ENCODE peak calls at places on chromosomes 1 and 21, in seven cellular contexts. One of them, this sample, is unnamed.
A peak's percentile ranks its signal among the peaks of the same experiment; 100 is the strongest.

GRCh38 chr1:198577444-198577843 is 37.0 kb upstream of the ATP6V1G3 start:
- DNase-seq in body of pancreas: no peak
- DNase-seq in GM12892: no peak
- DNase-seq in adrenal gland: no peak
- DNase-seq in IMR-90: peak; percentile 87
- DNase-seq in NB4: no peak
- DNase-seq in right lobe of liver: no peak
- DNase-seq in this sample: no peak

GRCh38 chr1:21212126-21212525 is 35.4 kb upstream of the EIF4G3 start:
- DNase-seq in IMR-90: peak; percentile 38
- DNase-seq in right lobe of liver: no peak
- DNase-seq in adrenal gland: no peak
- DNase-seq in GM12892: no peak
- DNase-seq in NB4: no peak
- DNase-seq in body of pancreas: no peak
- DNase-seq in this sample: no peak

GRCh38 chr21:21147374-21147745 is 149.2 kb downstream of the NCAM2 start:
- DNase-seq in adrenal gland: no peak
- DNase-seq in right lobe of liver: no peak
- DNase-seq in GM12892: no peak
- DNase-seq in body of pancreas: no peak
- DNase-seq in NB4: no peak
- DNase-seq in IMR-90: no peak
- DNase-seq in this sample: no peak

GRCh38 chr1:200741808-200742207 is 3.1 kb downstream of the CAMSAP2 start:
- DNase-seq in NB4: no peak
- DNase-seq in adrenal gland: no peak
- DNase-seq in right lobe of liver: no peak
- DNase-seq in body of pancreas: no peak
- DNase-seq in GM12892: no peak
- DNase-seq in IMR-90: no peak
- DNase-seq in this sample: no peak

GRCh38 chr1:14240265-14240664 is 358.2 kb upstream of the KAZN start:
- DNase-seq in right lobe of liver: no peak
- DNase-seq in NB4: peak; percentile 2
- DNase-seq in GM12892: no peak
- DNase-seq in body of pancreas: no peak
- DNase-seq in IMR-90: no peak
- DNase-seq in adrenal gland: no peak
- DNase-seq in this sample: no peak

GRCh38 chr21:30227633-30228404 is 11.9 kb upstream of the CLDN8 start:
- DNase-seq in NB4: peak; percentile 65
- DNase-seq in IMR-90: peak; percentile 5
- DNase-seq in body of pancreas: peak; percentile 26
- DNase-seq in GM12892: no peak
- DNase-seq in right lobe of liver: no peak
- DNase-seq in adrenal gland: peak; percentile 79
- DNase-seq in this sample: peak; percentile 87

GRCh38 chr1:19405195-19405760 is 80.1 kb downstream of the CAPZB start:
- DNase-seq in right lobe of liver: no peak
- DNase-seq in GM12892: no peak
- DNase-seq in body of pancreas: no peak
- DNase-seq in adrenal gland: no peak
- DNase-seq in NB4: no peak
- DNase-seq in IMR-90: no peak
- DNase-seq in this sample: no peak

GRCh38 chr1:60564196-60564595 is 490.6 kb upstream of the C1orf87 start:
- DNase-seq in right lobe of liver: no peak
- DNase-seq in adrenal gland: no peak
- DNase-seq in IMR-90: no peak
- DNase-seq in NB4: no peak
- DNase-seq in body of pancreas: no peak
- DNase-seq in GM12892: no peak
- DNase-seq in this sample: no peak

GRCh38 chr1:25707280-25708016 is 90.9 kb downstream of the MAN1C1 start:
- DNase-seq in adrenal gland: no peak
- DNase-seq in IMR-90: peak; percentile 40
- DNase-seq in NB4: peak; percentile 38
- DNase-seq in right lobe of liver: no peak
- DNase-seq in body of pancreas: no peak
- DNase-seq in GM12892: no peak
- DNase-seq in this sample: no peak

GRCh38 chr1:151547119-151547899 is 7.2 kb downstream of the TUFT1 start:
- DNase-seq in right lobe of liver: peak; percentile 88
- DNase-seq in NB4: no peak
- DNase-seq in IMR-90: peak; percentile 93
- DNase-seq in GM12892: no peak
- DNase-seq in adrenal gland: peak; percentile 91
- DNase-seq in body of pancreas: peak; percentile 82
- DNase-seq in this sample: no peak

GRCh38 chr21:45405819-45406762 is 1.1 kb downstream of the COL18A1 start:
- DNase-seq in adrenal gland: peak; percentile 65
- DNase-seq in NB4: no peak
- DNase-seq in GM12892: no peak
- DNase-seq in right lobe of liver: peak; percentile 56
- DNase-seq in IMR-90: peak; percentile 44
- DNase-seq in body of pancreas: peak; percentile 41
- DNase-seq in this sample: peak; percentile 75

GRCh38 chr1:18945401-18945849 is 11.1 kb downstream of the IFFO2 start:
- DNase-seq in IMR-90: peak; percentile 62
- DNase-seq in adrenal gland: peak; percentile 74
- DNase-seq in NB4: no peak
- DNase-seq in body of pancreas: no peak
- DNase-seq in GM12892: no peak
- DNase-seq in right lobe of liver: peak; percentile 54
- DNase-seq in this sample: no peak

GRCh38 chr21:17709266-17709611 is 96.5 kb upstream of the BTG3 start:
- DNase-seq in adrenal gland: no peak
- DNase-seq in GM12892: no peak
- DNase-seq in right lobe of liver: no peak
- DNase-seq in IMR-90: no peak
- DNase-seq in body of pancreas: no peak
- DNase-seq in NB4: no peak
- DNase-seq in this sample: no peak

GRCh38 chr1:16386454-16387113 is 19.5 kb downstream of the SZRD1 start:
- DNase-seq in NB4: no peak
- DNase-seq in body of pancreas: peak; percentile 33
- DNase-seq in adrenal gland: peak; percentile 83
- DNase-seq in right lobe of liver: no peak
- DNase-seq in GM12892: no peak
- DNase-seq in IMR-90: peak; percentile 76
- DNase-seq in this sample: peak; percentile 41

GRCh38 chr1:183911285-183911684 is 106.4 kb downstream of the RGL1 start:
- DNase-seq in adrenal gland: peak; percentile 38
- DNase-seq in GM12892: peak; percentile 43
- DNase-seq in NB4: peak; percentile 64
- DNase-seq in IMR-90: no peak
- DNase-seq in right lobe of liver: no peak
- DNase-seq in body of pancreas: no peak
- DNase-seq in this sample: no peak

GRCh38 chr1:203288351-203288894 is 16.9 kb upstream of the BTG2 start:
- DNase-seq in body of pancreas: peak; percentile 77
- DNase-seq in IMR-90: no peak
- DNase-seq in NB4: no peak
- DNase-seq in adrenal gland: no peak
- DNase-seq in GM12892: no peak
- DNase-seq in right lobe of liver: peak; percentile 46
- DNase-seq in this sample: no peak

GRCh38 chr1:153945795-153946621 is 510 bp downstream of the DENND4B start:
- DNase-seq in right lobe of liver: peak; percentile 96
- DNase-seq in adrenal gland: peak; percentile 91
- DNase-seq in body of pancreas: peak; percentile 73
- DNase-seq in GM12892: peak; percentile 95
- DNase-seq in IMR-90: peak; percentile 56
- DNase-seq in NB4: peak; percentile 97
- DNase-seq in this sample: peak; percentile 74

GRCh38 chr1:197180252-197180878 is 33.9 kb upstream of the ASPM start:
- DNase-seq in NB4: peak; percentile 49
- DNase-seq in right lobe of liver: no peak
- DNase-seq in body of pancreas: no peak
- DNase-seq in GM12892: no peak
- DNase-seq in adrenal gland: no peak
- DNase-seq in IMR-90: peak; percentile 92
- DNase-seq in this sample: peak; percentile 54

GRCh38 chr1:204254031-204254661 is 40.4 kb upstream of the GOLT1A start:
- DNase-seq in right lobe of liver: peak; percentile 93
- DNase-seq in adrenal gland: peak; percentile 57
- DNase-seq in body of pancreas: peak; percentile 44
- DNase-seq in GM12892: no peak
- DNase-seq in IMR-90: peak; percentile 73
- DNase-seq in NB4: peak; percentile 48
- DNase-seq in this sample: no peak

GRCh38 chr1:61130338-61131000 is 48.1 kb downstream of the NFIA start:
- DNase-seq in right lobe of liver: no peak
- DNase-seq in body of pancreas: no peak
- DNase-seq in IMR-90: no peak
- DNase-seq in GM12892: no peak
- DNase-seq in adrenal gland: no peak
- DNase-seq in NB4: no peak
- DNase-seq in this sample: no peak

GRCh38 chr1:10431065-10431730 is 965 bp downstream of the CENPS start:
- DNase-seq in adrenal gland: no peak
- DNase-seq in IMR-90: no peak
- DNase-seq in right lobe of liver: peak; percentile 38
- DNase-seq in NB4: peak; percentile 60
- DNase-seq in GM12892: no peak
- DNase-seq in body of pancreas: no peak
- DNase-seq in this sample: peak; percentile 68

GRCh38 chr1:4172659-4173599 is 272.9 kb upstream of the C1orf174 start:
- DNase-seq in IMR-90: no peak
- DNase-seq in right lobe of liver: no peak
- DNase-seq in body of pancreas: no peak
- DNase-seq in GM12892: no peak
- DNase-seq in adrenal gland: no peak
- DNase-seq in NB4: peak; percentile 54
- DNase-seq in this sample: no peak

GRCh38 chr1:203624341-203624712 is 2.3 kb upstream of the ATP2B4 start:
- DNase-seq in adrenal gland: no peak
- DNase-seq in body of pancreas: no peak
- DNase-seq in GM12892: no peak
- DNase-seq in NB4: peak; percentile 39
- DNase-seq in IMR-90: no peak
- DNase-seq in right lobe of liver: no peak
- DNase-seq in this sample: peak; percentile 31

GRCh38 chr1:23908453-23909341 is 4.5 kb downstream of the CNR2 start:
- DNase-seq in right lobe of liver: no peak
- DNase-seq in GM12892: no peak
- DNase-seq in NB4: peak; percentile 97
- DNase-seq in body of pancreas: no peak
- DNase-seq in adrenal gland: no peak
- DNase-seq in IMR-90: no peak
- DNase-seq in this sample: no peak
- TF ChIP-seq POLR2A in right lobe of liver: no peak
- TF ChIP-seq POLR2A in GM12892: peak; percentile 49
- TF ChIP-seq POLR2A in NB4: no peak
- TF ChIP-seq POLR2A in body of pancreas: no peak
- TF ChIP-seq POLR2A in adrenal gland: no peak
- TF ChIP-seq POLR2A in IMR-90: no peak
- TF ChIP-seq POLR2A in this sample: no peak

DNA sequence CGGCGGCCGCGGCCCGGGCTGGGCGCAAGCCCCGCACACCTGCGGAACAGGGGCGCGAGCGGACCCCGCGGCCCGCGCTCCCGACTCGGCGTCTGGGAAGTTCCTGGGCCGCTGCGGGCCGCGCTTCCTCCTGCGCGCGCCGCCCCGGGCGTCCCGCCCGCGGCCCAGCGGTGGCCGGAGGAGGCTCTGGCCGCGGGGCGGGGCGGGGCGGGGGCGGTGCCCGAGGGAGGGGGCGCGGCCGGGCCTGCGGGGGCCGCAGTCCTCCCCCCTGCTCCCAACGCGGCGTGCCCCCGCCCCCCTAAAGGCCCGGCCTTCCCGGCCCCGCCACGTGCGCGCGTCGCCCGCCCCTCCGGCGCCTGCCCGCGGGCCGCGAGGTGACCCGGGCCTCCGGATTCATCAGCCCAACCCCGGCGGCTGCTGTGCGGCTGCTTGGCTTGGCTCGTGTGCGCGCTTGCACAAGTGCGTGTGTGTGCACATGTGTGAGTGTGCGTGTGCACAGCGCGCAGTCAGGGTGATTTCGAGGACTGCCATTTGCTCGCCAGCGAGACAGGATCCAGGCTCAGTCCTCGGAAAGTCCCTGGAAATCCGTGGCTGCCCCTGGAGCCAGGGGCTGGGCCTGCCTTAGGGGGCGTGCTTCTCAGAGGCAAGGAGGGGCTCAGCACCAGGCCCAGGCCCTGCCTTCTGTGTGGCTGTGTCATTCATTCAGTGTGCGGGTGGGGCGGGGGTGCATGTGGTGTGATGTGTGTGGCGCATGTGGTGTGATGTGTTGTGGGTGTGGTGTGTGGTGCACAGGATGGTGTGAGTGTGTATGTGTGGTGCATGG is at the start of gene C2CD2:
- DNase-seq in body of pancreas: peak; percentile 65
- DNase-seq in IMR-90: peak; percentile 73
- DNase-seq in NB4: peak; percentile 77
- DNase-seq in right lobe of liver: peak; percentile 74
- DNase-seq in GM12892: peak; percentile 86
- DNase-seq in adrenal gland: peak; percentile 84
- DNase-seq in this sample: peak; percentile 78
- TF ChIP-seq POLR2A in body of pancreas: no peak
- TF ChIP-seq POLR2A in IMR-90: peak; percentile 83
- TF ChIP-seq POLR2A in NB4: no peak
- TF ChIP-seq POLR2A in right lobe of liver: peak; percentile 70
- TF ChIP-seq POLR2A in GM12892: peak; percentile 55
- TF ChIP-seq POLR2A in adrenal gland: peak; percentile 87
- TF ChIP-seq POLR2A in this sample: no peak

GRCh38 chr1:9234223-9235122 is at the start of gene H6PD:
- DNase-seq in right lobe of liver: peak; percentile 94
- DNase-seq in IMR-90: peak; percentile 75
- DNase-seq in body of pancreas: peak; percentile 86
- DNase-seq in GM12892: peak; percentile 96
- DNase-seq in NB4: peak; percentile 89
- DNase-seq in adrenal gland: peak; percentile 93
- DNase-seq in this sample: peak; percentile 92
- TF ChIP-seq POLR2A in right lobe of liver: peak; percentile 88
- TF ChIP-seq POLR2A in IMR-90: peak; percentile 94
- TF ChIP-seq POLR2A in body of pancreas: peak; percentile 65
- TF ChIP-seq POLR2A in GM12892: peak; percentile 87
- TF ChIP-seq POLR2A in NB4: peak; percentile 73
- TF ChIP-seq POLR2A in adrenal gland: peak; percentile 93
- TF ChIP-seq POLR2A in this sample: peak; percentile 58

GRCh38 chr1:160096491-160097116 is 1.8 kb downstream of the IGSF8 start:
- DNase-seq in GM12892: no peak
- DNase-seq in right lobe of liver: peak; percentile 76
- DNase-seq in IMR-90: peak; percentile 52
- DNase-seq in NB4: peak; percentile 62
- DNase-seq in adrenal gland: peak; percentile 60
- DNase-seq in body of pancreas: no peak
- DNase-seq in this sample: no peak

GRCh38 chr1:160097196-160097910 is 1.1 kb downstream of the IGSF8 start:
- DNase-seq in right lobe of liver: no peak
- DNase-seq in body of pancreas: no peak
- DNase-seq in IMR-90: no peak
- DNase-seq in GM12892: no peak
- DNase-seq in NB4: peak; percentile 24
- DNase-seq in adrenal gland: no peak
- DNase-seq in this sample: no peak

GRCh38 chr1:160099716-160100375 is 1.4 kb upstream of the IGSF8 start:
- DNase-seq in IMR-90: no peak
- DNase-seq in body of pancreas: no peak
- DNase-seq in right lobe of liver: no peak
- DNase-seq in NB4: no peak
- DNase-seq in GM12892: no peak
- DNase-seq in adrenal gland: no peak
- DNase-seq in this sample: no peak

GRCh38 chr1:160098852-160099647 is 631 bp upstream of the IGSF8 start:
- DNase-seq in IMR-90: peak; percentile 87
- DNase-seq in adrenal gland: peak; percentile 98
- DNase-seq in body of pancreas: peak; percentile 98
- DNase-seq in right lobe of liver: peak; percentile 99
- DNase-seq in NB4: peak; percentile 94
- DNase-seq in GM12892: peak; percentile 96
- DNase-seq in this sample: peak; percentile 91

GRCh38 chr1:160097911-160098851 is at the start of gene IGSF8:
- DNase-seq in GM12892: peak; percentile 90
- DNase-seq in IMR-90: peak; percentile 69
- DNase-seq in body of pancreas: peak; percentile 95
- DNase-seq in adrenal gland: peak; percentile 92
- DNase-seq in right lobe of liver: peak; percentile 95
- DNase-seq in NB4: peak; percentile 87
- DNase-seq in this sample: peak; percentile 84
- TF ChIP-seq POLR2A in GM12892: no peak
- TF ChIP-seq POLR2A in IMR-90: no peak
- TF ChIP-seq POLR2A in body of pancreas: peak; percentile 34
- TF ChIP-seq POLR2A in adrenal gland: peak; percentile 23
- TF ChIP-seq POLR2A in right lobe of liver: peak; percentile 47
- TF ChIP-seq POLR2A in NB4: peak; percentile 32
- TF ChIP-seq POLR2A in this sample: no peak

This sample was measured in erythroblast.